ENCODE peak calls at places on chromosomes 4 and X, in nine cellular contexts. One of them, this sample, is unnamed.

GRCh38 chr4:123291329-123291728 is 105.3 kb upstream of the SPRY1 start:
- DNase-seq in cerebellar cortex: no peak
- DNase-seq in NAMALWA: no peak
- DNase-seq in astrocyte: no peak
- DNase-seq in pancreas: no peak
- DNase-seq in hepatic stellate cell: no peak
- DNase-seq in NCI-H1092: no peak
- DNase-seq in NCI-H2081: no peak
- DNase-seq in H4: no peak
- DNase-seq in this sample: no peak

GRCh38 chr4:103136671-103137445 is 37.2 kb upstream of the BDH2 start:
- DNase-seq in cerebellar cortex: no peak
- DNase-seq in NAMALWA: no peak
- DNase-seq in astrocyte: no peak
- DNase-seq in pancreas: no peak
- DNase-seq in hepatic stellate cell: no peak
- DNase-seq in NCI-H1092: no peak
- DNase-seq in NCI-H2081: no peak
- DNase-seq in H4: no peak
- DNase-seq in this sample: no peak

GRCh38 chrX:24696241-24696640 is 2.5 kb downstream of the POLA1 start:
- DNase-seq in cerebellar cortex: no peak
- DNase-seq in NAMALWA: no peak
- DNase-seq in astrocyte: no peak
- DNase-seq in pancreas: no peak
- DNase-seq in hepatic stellate cell: no peak
- DNase-seq in NCI-H1092: no peak
- DNase-seq in NCI-H2081: no peak
- DNase-seq in H4: no peak
- DNase-seq in this sample: no peak

GRCh38 chr4:185203380-185204237 is at the start of gene CFAP97:
- DNase-seq in cerebellar cortex: peak; percentile 85
- DNase-seq in NAMALWA: peak; percentile 86
- DNase-seq in astrocyte: peak; percentile 84
- DNase-seq in pancreas: peak; percentile 87
- DNase-seq in hepatic stellate cell: peak; percentile 91
- DNase-seq in NCI-H1092: peak; percentile 78
- DNase-seq in NCI-H2081: peak; percentile 79
- DNase-seq in H4: peak; percentile 76
- DNase-seq in this sample: no peak

GRCh38 chr4:2301221-2301642 is 39.3 kb upstream of the MXD4 start:
- DNase-seq in cerebellar cortex: peak; percentile 96
- DNase-seq in NAMALWA: no peak
- DNase-seq in astrocyte: no peak
- DNase-seq in pancreas: no peak
- DNase-seq in hepatic stellate cell: no peak
- DNase-seq in NCI-H1092: no peak
- DNase-seq in NCI-H2081: no peak
- DNase-seq in H4: no peak
- DNase-seq in this sample: peak; percentile 70

GRCh38 chr4:108247511-108248088 is 78.9 kb upstream of the LEF1 start:
- DNase-seq in cerebellar cortex: no peak
- DNase-seq in NAMALWA: no peak
- DNase-seq in astrocyte: peak; percentile 3
- DNase-seq in pancreas: no peak
- DNase-seq in hepatic stellate cell: no peak
- DNase-seq in NCI-H1092: peak; percentile 88
- DNase-seq in NCI-H2081: no peak
- DNase-seq in H4: peak; percentile 42
- DNase-seq in this sample: no peak

GRCh38 chr4:34309356-34309900 is 1934.9 kb downstream of the ARAP2 start:
- DNase-seq in cerebellar cortex: no peak
- DNase-seq in NAMALWA: no peak
- DNase-seq in astrocyte: no peak
- DNase-seq in pancreas: no peak
- DNase-seq in hepatic stellate cell: no peak
- DNase-seq in NCI-H1092: no peak
- DNase-seq in NCI-H2081: no peak
- DNase-seq in H4: no peak
- DNase-seq in this sample: no peak

GRCh38 chrX:31423575-31424284 is 351.9 kb upstream of the FTHL17 start:
- DNase-seq in cerebellar cortex: peak; percentile 2
- DNase-seq in NAMALWA: peak; percentile 56
- DNase-seq in astrocyte: peak; percentile 32
- DNase-seq in pancreas: no peak
- DNase-seq in hepatic stellate cell: peak; percentile 12
- DNase-seq in NCI-H1092: peak; percentile 64
- DNase-seq in NCI-H2081: peak; percentile 62
- DNase-seq in H4: peak; percentile 48
- DNase-seq in this sample: no peak

GRCh38 chrX:130539721-130540321 is 138.0 kb downstream of the RBMX2 start:
- DNase-seq in cerebellar cortex: peak; percentile 24
- DNase-seq in NAMALWA: peak; percentile 57
- DNase-seq in astrocyte: peak; percentile 4
- DNase-seq in pancreas: peak; percentile 8
- DNase-seq in hepatic stellate cell: peak; percentile 32
- DNase-seq in NCI-H1092: peak; percentile 5
- DNase-seq in NCI-H2081: peak; percentile 25
- DNase-seq in H4: peak; percentile 40
- DNase-seq in this sample: no peak

GRCh38 chr4:179626687-179627086 is 2184.4 kb upstream of the AGA start:
- DNase-seq in cerebellar cortex: no peak
- DNase-seq in NAMALWA: no peak
- DNase-seq in astrocyte: no peak
- DNase-seq in pancreas: no peak
- DNase-seq in hepatic stellate cell: no peak
- DNase-seq in NCI-H1092: no peak
- DNase-seq in NCI-H2081: no peak
- DNase-seq in H4: no peak
- DNase-seq in this sample: no peak

GRCh38 chrX:150478496-150479492 is 89.6 kb upstream of the MTM1 start:
- DNase-seq in cerebellar cortex: no peak
- DNase-seq in NAMALWA: no peak
- DNase-seq in astrocyte: no peak
- DNase-seq in pancreas: no peak
- DNase-seq in hepatic stellate cell: no peak
- DNase-seq in NCI-H1092: no peak
- DNase-seq in NCI-H2081: no peak
- DNase-seq in H4: no peak
- DNase-seq in this sample: no peak

GRCh38 chr4:32475710-32476109 is 1755.5 kb downstream of the PCDH7 start:
- DNase-seq in cerebellar cortex: no peak
- DNase-seq in NAMALWA: no peak
- DNase-seq in astrocyte: no peak
- DNase-seq in pancreas: no peak
- DNase-seq in hepatic stellate cell: no peak
- DNase-seq in NCI-H1092: no peak
- DNase-seq in NCI-H2081: no peak
- DNase-seq in H4: no peak
- DNase-seq in this sample: no peak

GRCh38 chr4:959338-960139 is 13.8 kb downstream of the DGKQ start:
- DNase-seq in cerebellar cortex: no peak
- DNase-seq in NAMALWA: no peak
- DNase-seq in astrocyte: no peak
- DNase-seq in pancreas: peak; percentile 2
- DNase-seq in hepatic stellate cell: no peak
- DNase-seq in NCI-H1092: no peak
- DNase-seq in NCI-H2081: no peak
- DNase-seq in H4: no peak
- DNase-seq in this sample: no peak

GRCh38 chrX:23919706-23920320 is 12.0 kb downstream of the CXorf58 start:
- DNase-seq in cerebellar cortex: peak; percentile 20
- DNase-seq in NAMALWA: no peak
- DNase-seq in astrocyte: no peak
- DNase-seq in pancreas: no peak
- DNase-seq in hepatic stellate cell: no peak
- DNase-seq in NCI-H1092: no peak
- DNase-seq in NCI-H2081: no peak
- DNase-seq in H4: no peak
- DNase-seq in this sample: no peak

GRCh38 chr4:1178300-1179088 is 6.1 kb upstream of the SPON2 start:
- DNase-seq in cerebellar cortex: no peak
- DNase-seq in NAMALWA: no peak
- DNase-seq in astrocyte: no peak
- DNase-seq in pancreas: no peak
- DNase-seq in hepatic stellate cell: no peak
- DNase-seq in NCI-H1092: no peak
- DNase-seq in NCI-H2081: no peak
- DNase-seq in H4: no peak
- DNase-seq in this sample: no peak

GRCh38 chr4:151117371-151117962 is 18.0 kb downstream of the RPS3A start:
- DNase-seq in cerebellar cortex: peak; percentile 81
- DNase-seq in NAMALWA: peak; percentile 88
- DNase-seq in astrocyte: peak; percentile 39
- DNase-seq in pancreas: peak; percentile 33
- DNase-seq in hepatic stellate cell: peak; percentile 54
- DNase-seq in NCI-H1092: peak; percentile 34
- DNase-seq in NCI-H2081: peak; percentile 57
- DNase-seq in H4: peak; percentile 52
- DNase-seq in this sample: peak; percentile 34

GRCh38 chr4:169203891-169204290 is 66.9 kb downstream of the SH3RF1 start:
- DNase-seq in cerebellar cortex: no peak
- DNase-seq in NAMALWA: no peak
- DNase-seq in astrocyte: no peak
- DNase-seq in pancreas: no peak
- DNase-seq in hepatic stellate cell: no peak
- DNase-seq in NCI-H1092: no peak
- DNase-seq in NCI-H2081: no peak
- DNase-seq in H4: no peak
- DNase-seq in this sample: no peak

GRCh38 chrX:68443155-68443868 is 10.0 kb upstream of the OPHN1 start:
- DNase-seq in cerebellar cortex: no peak
- DNase-seq in NAMALWA: no peak
- DNase-seq in astrocyte: peak; percentile 47
- DNase-seq in pancreas: no peak
- DNase-seq in hepatic stellate cell: no peak
- DNase-seq in NCI-H1092: no peak
- DNase-seq in NCI-H2081: no peak
- DNase-seq in H4: peak; percentile 37
- DNase-seq in this sample: no peak

GRCh38 chr4:144714166-144714565 is 68.2 kb downstream of the HHIP start:
- DNase-seq in cerebellar cortex: no peak
- DNase-seq in NAMALWA: no peak
- DNase-seq in astrocyte: no peak
- DNase-seq in pancreas: no peak
- DNase-seq in hepatic stellate cell: no peak
- DNase-seq in NCI-H1092: no peak
- DNase-seq in NCI-H2081: no peak
- DNase-seq in H4: no peak
- DNase-seq in this sample: no peak

GRCh38 chr4:2186133-2186864 is 55.6 kb downstream of the HAUS3 start:
- DNase-seq in cerebellar cortex: peak; percentile 43
- DNase-seq in NAMALWA: no peak
- DNase-seq in astrocyte: no peak
- DNase-seq in pancreas: peak; percentile 33
- DNase-seq in hepatic stellate cell: no peak
- DNase-seq in NCI-H1092: no peak
- DNase-seq in NCI-H2081: peak; percentile 38
- DNase-seq in H4: no peak
- DNase-seq in this sample: no peak

GRCh38 chr4:60648774-60649173 is 551.4 kb upstream of the ADGRL3 start:
- DNase-seq in cerebellar cortex: no peak
- DNase-seq in NAMALWA: no peak
- DNase-seq in astrocyte: no peak
- DNase-seq in pancreas: no peak
- DNase-seq in hepatic stellate cell: no peak
- DNase-seq in NCI-H1092: no peak
- DNase-seq in NCI-H2081: no peak
- DNase-seq in H4: no peak
- DNase-seq in this sample: no peak

GRCh38 chrX:30246769-30247489 is at the start of gene MAGEB1:
- DNase-seq in cerebellar cortex: no peak
- DNase-seq in NAMALWA: no peak
- DNase-seq in astrocyte: no peak
- DNase-seq in pancreas: no peak
- DNase-seq in hepatic stellate cell: no peak
- DNase-seq in NCI-H1092: no peak
- DNase-seq in NCI-H2081: no peak
- DNase-seq in H4: no peak
- DNase-seq in this sample: no peak

GRCh38 chr4:385934-386707 is 48.5 kb downstream of the ZNF141 start:
- DNase-seq in cerebellar cortex: no peak
- DNase-seq in NAMALWA: no peak
- DNase-seq in astrocyte: no peak
- DNase-seq in pancreas: no peak
- DNase-seq in hepatic stellate cell: no peak
- DNase-seq in NCI-H1092: no peak
- DNase-seq in NCI-H2081: no peak
- DNase-seq in H4: no peak
- DNase-seq in this sample: no peak

GRCh38 chrX:53321216-53321942 is 40.0 kb upstream of the IQSEC2 start:
- DNase-seq in cerebellar cortex: no peak
- DNase-seq in NAMALWA: no peak
- DNase-seq in astrocyte: no peak
- DNase-seq in pancreas: no peak
- DNase-seq in hepatic stellate cell: no peak
- DNase-seq in NCI-H1092: no peak
- DNase-seq in NCI-H2081: no peak
- DNase-seq in H4: no peak
- DNase-seq in this sample: no peak

GRCh38 chr4:19944806-19945205 is 306.9 kb upstream of the SLIT2 start:
- DNase-seq in cerebellar cortex: peak; percentile 87
- DNase-seq in NAMALWA: no peak
- DNase-seq in astrocyte: no peak
- DNase-seq in pancreas: no peak
- DNase-seq in hepatic stellate cell: no peak
- DNase-seq in NCI-H1092: peak; percentile 7
- DNase-seq in NCI-H2081: no peak
- DNase-seq in H4: no peak
- DNase-seq in this sample: peak; percentile 47

GRCh38 chrX:16970977-16971376 is 24.5 kb downstream of the REPS2 start:
- DNase-seq in cerebellar cortex: no peak
- DNase-seq in NAMALWA: peak; percentile 7
- DNase-seq in astrocyte: peak; percentile 75
- DNase-seq in pancreas: no peak
- DNase-seq in hepatic stellate cell: no peak
- DNase-seq in NCI-H1092: no peak
- DNase-seq in NCI-H2081: no peak
- DNase-seq in H4: peak; percentile 2
- DNase-seq in this sample: no peak

GRCh38 chrX:58025979-58026378 is 115.7 kb upstream of the ZXDA start:
- DNase-seq in cerebellar cortex: peak; percentile 42
- DNase-seq in NAMALWA: peak; percentile 66
- DNase-seq in astrocyte: no peak
- DNase-seq in pancreas: no peak
- DNase-seq in hepatic stellate cell: peak; percentile 2
- DNase-seq in NCI-H1092: peak; percentile 4
- DNase-seq in NCI-H2081: peak; percentile 2
- DNase-seq in H4: no peak
- DNase-seq in this sample: no peak

GRCh38 chr4:114598191-114599121 is at the start of gene UGT8:
- DNase-seq in cerebellar cortex: peak; percentile 59
- DNase-seq in NAMALWA: peak; percentile 90
- DNase-seq in astrocyte: peak; percentile 12
- DNase-seq in pancreas: peak; percentile 75
- DNase-seq in hepatic stellate cell: no peak
- DNase-seq in NCI-H1092: peak; percentile 63
- DNase-seq in NCI-H2081: peak; percentile 72
- DNase-seq in H4: peak; percentile 62
- DNase-seq in this sample: no peak

GRCh38 chr4:23135792-23136645 is 443.3 kb downstream of the GBA3 start:
- DNase-seq in cerebellar cortex: peak; percentile 51
- DNase-seq in NAMALWA: peak; percentile 64
- DNase-seq in astrocyte: peak; percentile 55
- DNase-seq in pancreas: no peak
- DNase-seq in hepatic stellate cell: peak; percentile 1
- DNase-seq in NCI-H1092: peak; percentile 27
- DNase-seq in NCI-H2081: peak; percentile 79
- DNase-seq in H4: peak; percentile 54
- DNase-seq in this sample: no peak

GRCh38 chr4:152073738-152074137 is 312.9 kb upstream of the GATB start:
- DNase-seq in cerebellar cortex: no peak
- DNase-seq in NAMALWA: no peak
- DNase-seq in astrocyte: peak; percentile 40
- DNase-seq in pancreas: no peak
- DNase-seq in hepatic stellate cell: no peak
- DNase-seq in NCI-H1092: no peak
- DNase-seq in NCI-H2081: no peak
- DNase-seq in H4: no peak
- DNase-seq in this sample: no peak

GRCh38 chrX:152817082-152817744 is 13.3 kb downstream of the CETN2 start:
- DNase-seq in cerebellar cortex: peak; percentile 19
- DNase-seq in NAMALWA: peak; percentile 29
- DNase-seq in astrocyte: peak; percentile 11
- DNase-seq in pancreas: peak; percentile 2
- DNase-seq in hepatic stellate cell: peak; percentile 35
- DNase-seq in NCI-H1092: peak; percentile 4
- DNase-seq in NCI-H2081: no peak
- DNase-seq in H4: peak; percentile 41
- DNase-seq in this sample: no peak

This sample was measured in cerebellar nuclear complex.